ENCODE peak calls at places on chromosome 1, in nine cellular contexts. S is CD8-positive, alpha-beta T cell; B is astrocyte of the spinal cord; H is activated T-helper 1 cell treated with anti-CD3 and anti-CD28 coated beads, Interleukin-12 subunit alpha, Interleukin-12 subunit beta, Interleukin-2, Interleukin-4 antibody, amounts not matched to agents 30 ng/mL and 10 ng/mL and 1 ng/mL, durations not matched to agents 14 hours and 24 hours and 36 hours; Z is HT1080; K is Caki2; N is activated CD8-positive, alpha-beta T cell treated with anti-CD3 and anti-CD28 coated beads, Interleukin-2, amount 10 ng/mL, durations not matched to agents 7 days and 5 days; G is lower leg skin; W is activated T-cell treated with anti-CD3 and anti-CD28 coated beads for 24 hours. E is an unnamed sample.

GRCh38 chr1:93180723-93181613 is at the start of gene CCDC18:
- DNase-seq in S (no peak), B (no peak), H (peak), Z (peak), K (peak), N (peak), G (no peak), W (no peak), E (no peak)

GRCh38 chr1:10251325-10252103 is 41.1 kb downstream of the KIF1B start:
- DNase-seq in S (no peak), B (peak), H (no peak), Z (peak), K (no peak), N (no peak), G (no peak), W (no peak), E (no peak)

GRCh38 chr1:98201640-98202039 is 280.8 kb upstream of the DPYD start:
- DNase-seq in S (no peak), B (peak), H (no peak), Z (peak), K (no peak), N (no peak), G (no peak), W (no peak), E (no peak)

GRCh38 chr1:156382561-156382960 is 13.6 kb downstream of the RHBG start:
- DNase-seq in S (no peak), B (no peak), H (no peak), Z (no peak), K (no peak), N (no peak), G (no peak), W (no peak), E (no peak)

GRCh38 chr1:228228601-228229074 is 20.8 kb downstream of the OBSCN start:
- DNase-seq in S (no peak), B (peak), H (no peak), Z (peak), K (peak), N (no peak), G (no peak), W (no peak), E (no peak)

GRCh38 chr1:35210306-35211112 is 17.6 kb upstream of the SFPQ start:
- DNase-seq in S (no peak), B (no peak), H (no peak), Z (no peak), K (no peak), N (no peak), G (no peak), W (no peak), E (no peak)

GRCh38 chr1:184486761-184487445 is 100.1 kb downstream of the C1orf21 start:
- DNase-seq in S (no peak), B (no peak), H (no peak), Z (no peak), K (no peak), N (no peak), G (no peak), W (no peak), E (no peak)

GRCh38 chr1:24657781-24658180 is 14.7 kb downstream of the SRRM1 start:
- DNase-seq in S (no peak), B (no peak), H (no peak), Z (no peak), K (peak), N (no peak), G (no peak), W (no peak), E (no peak)

GRCh38 chr1:155983191-155984023 is 5.1 kb upstream of the ARHGEF2 start:
- DNase-seq in S (no peak), B (peak), H (no peak), Z (peak), K (peak), N (no peak), G (peak), W (no peak), E (no peak)

E was measured in activated T-helper 2 cell treated with anti-CD3 and anti-CD28 coated beads, Interferon-gamma antibody, Interleukin-2, Interleukin-4, amounts not matched to agents 10 μg/mL and 5 μg/mL and 100 μg/mL, durations not matched to agents 14 hours and 24 hours and 36 hours.